ENCODE peak calls at places on chromosomes 2 and 18, in five cellular contexts. One of them, this sample, is unnamed.

GRCh38 chr2:178615969-178616368 is 135.7 kb downstream of the PLEKHA3 start:
- DNase-seq in RWPE2: no peak
- DNase-seq in breast epithelium: no peak
- DNase-seq in endothelial cell of umbilical vein: no peak
- DNase-seq in ascending aorta: no peak
- DNase-seq in this sample: no peak

GRCh38 chr2:140657657-140658056 is 1473.2 kb downstream of the LRP1B start:
- DNase-seq in RWPE2: no peak
- DNase-seq in breast epithelium: no peak
- DNase-seq in endothelial cell of umbilical vein: peak; percentile 68
- DNase-seq in ascending aorta: no peak
- DNase-seq in this sample: no peak

GRCh38 chr2:25592766-25593292 is 80.5 kb downstream of the DTNB start:
- DNase-seq in RWPE2: no peak
- DNase-seq in breast epithelium: no peak
- DNase-seq in endothelial cell of umbilical vein: no peak
- DNase-seq in ascending aorta: no peak
- DNase-seq in this sample: no peak

GRCh38 chr18:44679912-44680270 is 797 bp upstream of the SETBP1 start:
- DNase-seq in RWPE2: peak; percentile 73
- DNase-seq in breast epithelium: peak; percentile 63
- DNase-seq in endothelial cell of umbilical vein: peak; percentile 29
- DNase-seq in ascending aorta: no peak
- DNase-seq in this sample: no peak

GRCh38 chr2:8238521-8239230 is 443.2 kb upstream of the ID2 start:
- DNase-seq in RWPE2: no peak
- DNase-seq in breast epithelium: no peak
- DNase-seq in endothelial cell of umbilical vein: no peak
- DNase-seq in ascending aorta: no peak
- DNase-seq in this sample: no peak

GRCh38 chr2:228681426-228681825 is 499.9 kb upstream of the SPHKAP start:
- DNase-seq in RWPE2: no peak
- DNase-seq in breast epithelium: no peak
- DNase-seq in endothelial cell of umbilical vein: no peak
- DNase-seq in ascending aorta: no peak
- DNase-seq in this sample: no peak

GRCh38 chr2:233409286-233409991 is 55.1 kb downstream of the DGKD start:
- DNase-seq in RWPE2: no peak
- DNase-seq in breast epithelium: no peak
- DNase-seq in endothelial cell of umbilical vein: peak; percentile 86
- DNase-seq in ascending aorta: no peak
- DNase-seq in this sample: no peak

GRCh38 chr2:241437148-241437547 is 71.2 kb downstream of the STK25 start:
- DNase-seq in RWPE2: peak; percentile 4
- DNase-seq in breast epithelium: no peak
- DNase-seq in endothelial cell of umbilical vein: no peak
- DNase-seq in ascending aorta: no peak
- DNase-seq in this sample: no peak

GRCh38 chr2:88753833-88754584 is 62.5 kb downstream of the RPIA start:
- DNase-seq in RWPE2: no peak
- DNase-seq in breast epithelium: no peak
- DNase-seq in endothelial cell of umbilical vein: peak; percentile 22
- DNase-seq in ascending aorta: no peak
- DNase-seq in this sample: no peak

GRCh38 chr18:33839452-33840225 is 261.6 kb downstream of the ASXL3 start:
- DNase-seq in RWPE2: no peak
- DNase-seq in breast epithelium: no peak
- DNase-seq in endothelial cell of umbilical vein: peak; percentile 59
- DNase-seq in ascending aorta: no peak
- DNase-seq in this sample: no peak

GRCh38 chr2:19137433-19137832 is 221.0 kb downstream of the OSR1 start:
- DNase-seq in RWPE2: no peak
- DNase-seq in breast epithelium: no peak
- DNase-seq in endothelial cell of umbilical vein: no peak
- DNase-seq in ascending aorta: no peak
- DNase-seq in this sample: no peak

GRCh38 chr2:1051075-1051474 is 100.4 kb downstream of the SNTG2 start:
- DNase-seq in RWPE2: no peak
- DNase-seq in breast epithelium: no peak
- DNase-seq in endothelial cell of umbilical vein: no peak
- DNase-seq in ascending aorta: no peak
- DNase-seq in this sample: no peak

GRCh38 chr2:37686792-37687595 is 15.6 kb upstream of the CDC42EP3 start:
- DNase-seq in RWPE2: no peak
- DNase-seq in breast epithelium: no peak
- DNase-seq in endothelial cell of umbilical vein: no peak
- DNase-seq in ascending aorta: no peak
- DNase-seq in this sample: no peak

GRCh38 chr2:37688771-37689468 is 17.5 kb upstream of the CDC42EP3 start:
- DNase-seq in RWPE2: peak; percentile 79
- DNase-seq in breast epithelium: no peak
- DNase-seq in endothelial cell of umbilical vein: peak; percentile 50
- DNase-seq in ascending aorta: no peak
- DNase-seq in this sample: no peak

GRCh38 chr2:37692731-37693130 is 21.3 kb upstream of the CDC42EP3 start:
- DNase-seq in RWPE2: no peak
- DNase-seq in breast epithelium: no peak
- DNase-seq in endothelial cell of umbilical vein: no peak
- DNase-seq in ascending aorta: no peak
- DNase-seq in this sample: no peak

GRCh38 chr2:37684809-37685208 is 13.4 kb upstream of the CDC42EP3 start:
- DNase-seq in RWPE2: no peak
- DNase-seq in breast epithelium: no peak
- DNase-seq in endothelial cell of umbilical vein: no peak
- DNase-seq in ascending aorta: no peak
- DNase-seq in this sample: no peak

GRCh38 chr2:37689751-37690150 is 18.3 kb upstream of the CDC42EP3 start:
- DNase-seq in RWPE2: no peak
- DNase-seq in breast epithelium: no peak
- DNase-seq in endothelial cell of umbilical vein: no peak
- DNase-seq in ascending aorta: no peak
- DNase-seq in this sample: no peak
- H3K27ac ChIP-seq in RWPE2: peak overlapping the region; percentile 65
- H3K27ac ChIP-seq in breast epithelium: peak overlapping the region; percentile 45
- H3K27ac ChIP-seq in endothelial cell of umbilical vein: no peak overlapping the region
- H3K27ac ChIP-seq in ascending aorta: no peak overlapping the region
- H3K27ac ChIP-seq in this sample: no peak overlapping the region

GRCh38 chr2:54053830-54054229 is 61.6 kb upstream of the ACYP2 start:
- DNase-seq in RWPE2: no peak
- DNase-seq in breast epithelium: no peak
- DNase-seq in endothelial cell of umbilical vein: peak; percentile 54
- DNase-seq in ascending aorta: no peak
- DNase-seq in this sample: no peak

GRCh38 chr2:54050445-54050844 is 65.0 kb upstream of the ACYP2 start:
- DNase-seq in RWPE2: no peak
- DNase-seq in breast epithelium: no peak
- DNase-seq in endothelial cell of umbilical vein: no peak
- DNase-seq in ascending aorta: no peak
- DNase-seq in this sample: no peak

GRCh38 chr2:54054774-54055173 is 60.6 kb upstream of the ACYP2 start:
- DNase-seq in RWPE2: no peak
- DNase-seq in breast epithelium: no peak
- DNase-seq in endothelial cell of umbilical vein: no peak
- DNase-seq in ascending aorta: no peak
- DNase-seq in this sample: no peak

GRCh38 chr2:54054271-54054670 is 61.1 kb upstream of the ACYP2 start:
- DNase-seq in RWPE2: no peak
- DNase-seq in breast epithelium: no peak
- DNase-seq in endothelial cell of umbilical vein: no peak
- DNase-seq in ascending aorta: no peak
- DNase-seq in this sample: no peak

DNA sequence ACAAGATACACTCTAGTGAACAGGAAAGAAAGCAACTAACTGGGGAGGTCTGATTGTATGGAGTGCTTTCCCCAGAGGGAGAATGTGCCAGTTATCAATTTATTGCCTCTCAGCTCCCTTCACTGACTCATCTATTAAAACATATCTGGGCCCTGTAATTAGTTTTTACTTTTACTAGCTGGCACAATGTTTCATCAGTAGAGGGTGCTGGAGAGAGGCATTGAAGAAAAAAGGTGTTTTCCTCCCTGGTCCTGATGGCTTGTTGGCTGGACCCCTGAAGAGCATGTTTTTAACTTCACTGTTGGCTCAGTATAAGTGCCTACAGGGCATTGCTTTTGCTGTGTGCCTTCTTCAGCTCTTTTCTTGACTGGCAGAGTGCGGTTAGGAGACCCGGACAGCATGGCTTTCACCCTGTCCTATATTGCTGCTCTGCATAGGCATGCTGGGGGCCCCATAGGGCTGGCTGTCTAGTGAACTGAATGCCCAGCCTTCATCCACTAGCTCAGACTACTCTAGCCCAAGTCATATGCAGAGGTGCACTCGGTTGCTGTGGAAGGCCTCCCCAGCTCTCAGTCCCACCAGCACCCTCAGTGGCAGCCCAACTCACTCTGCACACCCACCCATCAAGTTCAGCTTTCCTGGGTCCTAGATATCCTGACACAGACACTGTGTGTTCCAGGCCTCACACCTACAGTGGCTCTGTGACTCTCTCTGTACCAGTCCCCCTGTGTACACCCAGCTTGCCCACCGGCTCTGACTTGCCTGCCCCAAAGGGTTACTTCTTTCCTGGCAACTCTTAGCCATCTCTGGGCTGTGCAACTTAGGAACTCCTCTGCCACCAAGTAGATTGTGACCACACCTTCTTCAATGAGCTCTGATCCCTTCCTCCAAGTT is 62.3 kb upstream of the ACYP2 start:
- DNase-seq in RWPE2: no peak
- DNase-seq in breast epithelium: no peak
- DNase-seq in endothelial cell of umbilical vein: no peak
- DNase-seq in ascending aorta: no peak
- DNase-seq in this sample: no peak
- TF ChIP-seq CTCF in RWPE2: peak; percentile 17
- TF ChIP-seq CTCF in breast epithelium: no peak
- TF ChIP-seq CTCF in endothelial cell of umbilical vein: no peak
- TF ChIP-seq CTCF in ascending aorta: no peak
- TF ChIP-seq CTCF in this sample: no peak

DNA sequence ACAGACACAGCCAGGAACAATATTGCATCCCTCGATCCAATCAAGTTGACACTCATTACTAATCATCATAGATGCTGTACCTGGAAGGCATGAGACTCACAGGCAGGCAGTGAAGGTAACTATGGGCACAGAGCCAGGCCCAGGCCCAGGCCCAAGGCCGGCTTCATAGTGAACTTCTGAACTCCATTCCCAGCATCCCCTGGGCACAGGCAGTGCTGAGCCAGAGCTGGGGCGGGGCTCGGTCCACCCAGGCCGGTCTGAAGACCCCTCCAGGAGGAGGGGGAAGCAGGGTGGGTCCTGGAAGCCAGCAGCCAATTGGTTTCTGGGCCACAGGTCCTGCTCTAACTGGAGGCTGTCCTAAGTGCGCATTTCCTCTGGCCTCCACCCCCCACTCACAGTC is 37.6 kb downstream of the MLPH start:
- DNase-seq in RWPE2: no peak
- DNase-seq in breast epithelium: no peak
- DNase-seq in endothelial cell of umbilical vein: no peak
- DNase-seq in ascending aorta: no peak
- DNase-seq in this sample: no peak
- H3K27me3 ChIP-seq in RWPE2: no peaks in the 10 kb centered on the region
- H3K27me3 ChIP-seq in breast epithelium: no peaks in the 10 kb centered on the region
- H3K27me3 ChIP-seq in endothelial cell of umbilical vein: no peaks in the 10 kb centered on the region
- H3K27me3 ChIP-seq in ascending aorta: no peaks in the 10 kb centered on the region
- H3K27me3 ChIP-seq in this sample: no peaks in the 10 kb centered on the region

GRCh38 chr18:49123431-49123830 is 172.7 kb upstream of the SMAD7 start:
- DNase-seq in RWPE2: no peak
- DNase-seq in breast epithelium: no peak
- DNase-seq in endothelial cell of umbilical vein: no peak
- DNase-seq in ascending aorta: no peak
- DNase-seq in this sample: no peak
- H3K27ac ChIP-seq in RWPE2: no peak overlapping the region
- H3K27ac ChIP-seq in breast epithelium: no peak overlapping the region
- H3K27ac ChIP-seq in endothelial cell of umbilical vein: no peak overlapping the region
- H3K27ac ChIP-seq in ascending aorta: no peak overlapping the region
- H3K27ac ChIP-seq in this sample: no peak overlapping the region

DNA sequence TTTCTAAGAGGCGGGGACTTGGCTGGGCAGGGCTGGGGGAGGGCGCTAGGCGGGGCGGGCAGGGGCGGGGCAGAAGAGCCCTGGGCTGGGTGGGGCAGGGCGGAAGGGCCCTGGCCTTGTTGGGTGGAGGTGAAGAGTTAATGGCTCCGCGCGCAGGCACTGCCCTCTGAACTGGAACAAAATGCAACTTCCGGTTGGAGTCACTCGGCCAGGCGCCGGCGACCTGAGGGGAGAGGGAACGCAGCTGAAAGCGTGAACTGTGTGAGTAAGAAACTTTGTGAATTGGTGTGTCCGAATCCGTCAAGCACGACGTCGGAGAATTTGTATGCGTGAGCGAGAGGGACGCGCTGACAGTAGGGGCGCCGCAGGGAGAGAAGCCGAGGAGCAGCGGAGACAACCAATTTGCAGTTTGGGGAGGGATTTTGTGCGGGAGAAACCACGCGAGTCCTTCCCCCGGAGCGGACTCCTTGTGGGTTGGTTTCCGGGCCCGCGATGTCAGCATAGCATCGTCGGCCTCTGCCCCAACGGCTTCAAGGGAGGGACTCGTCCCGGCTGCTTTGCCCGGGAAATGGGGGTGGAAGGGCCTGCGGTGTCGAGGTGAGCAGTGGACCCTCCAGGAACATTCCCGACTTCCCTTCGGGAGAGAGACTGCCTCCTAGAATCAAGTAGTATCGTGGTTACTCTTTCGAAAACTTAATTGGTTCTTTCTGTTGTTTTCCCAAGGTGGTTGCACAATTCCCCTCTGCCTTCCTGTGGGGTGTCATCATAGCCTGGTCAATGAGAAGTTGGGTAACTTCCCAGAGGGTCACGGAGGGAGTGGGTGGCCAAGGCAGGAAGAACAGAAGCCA is at the start of gene TANK:
- DNase-seq in RWPE2: peak; percentile 89
- DNase-seq in breast epithelium: peak; percentile 87
- DNase-seq in endothelial cell of umbilical vein: peak; percentile 84
- DNase-seq in ascending aorta: peak; percentile 67
- DNase-seq in this sample: peak; percentile 88
- TF ChIP-seq CTCF in RWPE2: no peak
- TF ChIP-seq CTCF in breast epithelium: no peak
- TF ChIP-seq CTCF in endothelial cell of umbilical vein: no peak
- TF ChIP-seq CTCF in ascending aorta: no peak
- TF ChIP-seq CTCF in this sample: no peak